ENCODE peak calls at places on chromosomes 11 and 22, in six cellular contexts. A is activated CD8-positive, alpha-beta T cell treated with anti-CD3 and anti-CD28 coated beads, Interleukin-2, amount 10 ng/mL, durations not matched to agents 7 days and 5 days; S is activated CD4-positive, alpha-beta T cell treated with anti-CD3 and anti-CD28 coated beads for 36 hours; J is heart left ventricle; G is T-helper 17 cell; P is pancreas. V is an unnamed sample.

GRCh38 chr11:108654994-108655631 is 9.8 kb upstream of the DDX10 start:
- ATAC-seq in P (peak), G (no peak), A (no peak), S (peak), J (peak), V (peak)

GRCh38 chr11:120239713-120240640 is at the start of gene POU2F3:
- ATAC-seq in A (no peak), S (no peak), G (no peak), J (no peak), P (peak), V (peak)

GRCh38 chr11:2393941-2394817 is 6.4 kb upstream of the TSSC4 start:
- ATAC-seq in P (no peak), J (no peak), A (no peak), S (no peak), G (peak), V (no peak)

GRCh38 chr11:72720047-72720446 is 32.2 kb downstream of the ARAP1 start:
- ATAC-seq in P (no peak), G (no peak), A (no peak), J (no peak), S (no peak), V (no peak)

GRCh38 chr11:6654281-6655019 is 1.2 kb downstream of the DCHS1 start:
- ATAC-seq in J (peak), G (peak), S (peak), A (no peak), P (peak), V (no peak)

GRCh38 chr11:85717360-85717927 is 31.4 kb upstream of the CCDC89 start:
- ATAC-seq in P (no peak), S (peak), J (no peak), A (no peak), G (no peak), V (no peak)

GRCh38 chr11:124732230-124732629 is 7.5 kb upstream of the NRGN start:
- ATAC-seq in S (no peak), A (no peak), P (no peak), J (no peak), G (no peak), V (no peak)

GRCh38 chr11:56841210-56841810 is 92.8 kb upstream of the OR9G4 start:
- ATAC-seq in P (no peak), J (no peak), G (no peak), A (no peak), S (no peak), V (peak)

GRCh38 chr11:76152086-76152658 is 54.1 kb downstream of the WNT11 start:
- ATAC-seq in S (peak), P (peak), G (peak), A (peak), J (peak), V (peak)

GRCh38 chr11:73636249-73636648 is 10.1 kb upstream of the PLEKHB1 start:
- ATAC-seq in G (no peak), S (peak), A (no peak), P (no peak), J (no peak), V (no peak)

GRCh38 chr11:2257023-2257700 is 13.2 kb downstream of the ASCL2 start:
- ATAC-seq in S (no peak), A (no peak), G (no peak), P (no peak), J (no peak), V (peak)

GRCh38 chr11:13861411-13861810 is 101.1 kb upstream of the SPON1 start:
- ATAC-seq in P (no peak), J (no peak), A (peak), G (peak), S (peak), V (peak)

GRCh38 chr11:117087446-117087845 is 10.8 kb downstream of the SIK3 start:
- ATAC-seq in G (peak), P (no peak), S (peak), J (peak), A (peak), V (no peak)

GRCh38 chr22:29260031-29260560 is 7.7 kb downstream of the RHBDD3 start:
- ATAC-seq in S (no peak), G (no peak), J (peak), P (no peak), A (no peak), V (peak)

GRCh38 chr11:10139656-10140055 is 154.4 kb downstream of the SBF2 start:
- ATAC-seq in S (no peak), G (no peak), J (peak), P (no peak), A (no peak), V (peak)

GRCh38 chr11:16745950-16746349 is 7.5 kb downstream of the C11orf58 start:
- ATAC-seq in P (no peak), G (no peak), S (no peak), A (no peak), J (no peak), V (no peak)

GRCh38 chr22:40210814-40211213 is 33.1 kb downstream of the TNRC6B start:
- ATAC-seq in J (no peak), G (peak), S (peak), P (no peak), A (no peak), V (no peak)

V was measured in esophagus mucosa.